ENCODE peak calls at places on chromosomes 2 and 18, in nine cellular contexts. B is KBM-7; J is cardiac fibroblast; C is neural progenitor cell; G is stimulated activated CD8-positive, alpha-beta memory T cell treated with anti-CD3 and anti-CD28 coated beads, Interleukin-4, amount 100 ng/mL, for 1 hour; A is aorta; V is activated naive CD4-positive, alpha-beta T cell treated with Interleukin-2 at 50 U/mL for 16 hours; R is HS-5; L is uterus. M is an unnamed sample.

GRCh38 chr2:240505946-240506345 is 51.8 kb downstream of the ANKMY1 start:
- DNase-seq in B (no peak), J (no peak), C (no peak), G (no peak), A (peak), V (no peak), R (no peak), L (no peak), M (no peak)

GRCh38 chr2:198296665-198297308 is 492.4 kb downstream of the PLCL1 start:
- DNase-seq in B (peak), J (peak), C (peak), G (peak), A (no peak), V (peak), R (no peak), L (peak), M (peak)

GRCh38 chr2:54470241-54470938 is 14.3 kb downstream of the SPTBN1 start:
- DNase-seq in B (no peak), J (peak), C (no peak), G (no peak), A (no peak), V (no peak), R (no peak), L (no peak), M (no peak)

GRCh38 chr2:120821446-120822160 is 85.9 kb downstream of the GLI2 start:
- DNase-seq in B (no peak), J (no peak), C (no peak), G (no peak), A (peak), V (no peak), R (no peak), L (no peak), M (no peak)

GRCh38 chr2:120760446-120761135 is 24.9 kb downstream of the GLI2 start:
- DNase-seq in B (no peak), J (no peak), C (no peak), G (no peak), A (peak), V (no peak), R (no peak), L (peak), M (no peak)

GRCh38 chr2:20400787-20401494 is 45.9 kb upstream of the RHOB start:
- DNase-seq in B (no peak), J (no peak), C (no peak), G (no peak), A (no peak), V (no peak), R (no peak), L (no peak), M (no peak)

GRCh38 chr2:143745060-143745459 is 615.8 kb downstream of the ARHGAP15 start:
- DNase-seq in B (no peak), J (no peak), C (no peak), G (no peak), A (no peak), V (no peak), R (no peak), L (no peak), M (no peak)

GRCh38 chr18:9753863-9754262 is 45.8 kb downstream of the RAB31 start:
- DNase-seq in B (no peak), J (peak), C (no peak), G (no peak), A (no peak), V (no peak), R (no peak), L (no peak), M (no peak)

GRCh38 chr2:64888591-64889309 is 100.4 kb upstream of the SLC1A4 start:
- DNase-seq in B (peak), J (peak), C (no peak), G (no peak), A (no peak), V (no peak), R (peak), L (no peak), M (peak)

GRCh38 chr2:111200333-111200879 is 79.7 kb downstream of the BCL2L11 start:
- DNase-seq in B (no peak), J (no peak), C (peak), G (no peak), A (no peak), V (no peak), R (no peak), L (no peak), M (no peak)

GRCh38 chr2:98809116-98809515 is 78.2 kb upstream of the MGAT4A start:
- DNase-seq in B (no peak), J (no peak), C (no peak), G (no peak), A (no peak), V (no peak), R (no peak), L (no peak), M (no peak)

GRCh38 chr18:31680836-31681568 is 3.4 kb downstream of the B4GALT6 start:
- DNase-seq in B (peak), J (peak), C (no peak), G (no peak), A (no peak), V (no peak), R (no peak), L (no peak), M (no peak)

GRCh38 chr18:57004366-57005121 is 142.3 kb upstream of the BOD1L2 start:
- DNase-seq in B (peak), J (peak), C (no peak), G (no peak), A (no peak), V (no peak), R (peak), L (no peak), M (no peak)

GRCh38 chr18:37667836-37668235 is 102.2 kb upstream of the CELF4 start:
- DNase-seq in B (no peak), J (no peak), C (no peak), G (no peak), A (no peak), V (no peak), R (no peak), L (no peak), M (no peak)

GRCh38 chr2:20067992-20068727 is 16.7 kb upstream of the LAPTM4A start:
- DNase-seq in B (no peak), J (peak), C (no peak), G (no peak), A (no peak), V (no peak), R (peak), L (no peak), M (no peak)

GRCh38 chr2:128372621-128373341 is 54.1 kb upstream of the HS6ST1 start:
- DNase-seq in B (no peak), J (no peak), C (no peak), G (no peak), A (peak), V (no peak), R (no peak), L (peak), M (no peak)

GRCh38 chr2:7083580-7084509 is 166.6 kb downstream of the RNF144A start:
- DNase-seq in B (peak), J (peak), C (peak), G (no peak), A (no peak), V (no peak), R (no peak), L (no peak), M (peak)

GRCh38 chr18:27921904-27922541 is 254.9 kb downstream of the CDH2 start:
- DNase-seq in B (no peak), J (peak), C (peak), G (no peak), A (peak), V (no peak), R (peak), L (no peak), M (no peak)

GRCh38 chr18:6764382-6764781 is 34.9 kb downstream of the ARHGAP28 start:
- DNase-seq in B (no peak), J (no peak), C (no peak), G (no peak), A (no peak), V (no peak), R (no peak), L (no peak), M (no peak)

GRCh38 chr18:48084041-48084757 is 153.7 kb upstream of the SMAD2 start:
- DNase-seq in B (no peak), J (no peak), C (no peak), G (no peak), A (peak), V (no peak), R (no peak), L (no peak), M (no peak)

GRCh38 chr2:46770622-46771021 is 145.0 kb downstream of the MCFD2 start:
- DNase-seq in B (no peak), J (peak), C (no peak), G (no peak), A (no peak), V (no peak), R (no peak), L (no peak), M (no peak)

GRCh38 chr18:77124452-77124922 is 8.1 kb downstream of the MBP start:
- DNase-seq in B (peak), J (no peak), C (no peak), G (no peak), A (no peak), V (peak), R (no peak), L (no peak), M (no peak)

GRCh38 chr2:45974056-45974455 is 322.6 kb downstream of the PRKCE start:
- DNase-seq in B (no peak), J (no peak), C (no peak), G (no peak), A (no peak), V (no peak), R (no peak), L (no peak), M (no peak)

GRCh38 chr2:240388471-240389301 is 46.8 kb upstream of the GPC1 start:
- DNase-seq in B (no peak), J (no peak), C (no peak), G (no peak), A (peak), V (no peak), R (no peak), L (no peak), M (no peak)

GRCh38 chr2:65033178-65033577 is 23.0 kb upstream of the CEP68 start:
- DNase-seq in B (peak), J (peak), C (no peak), G (no peak), A (no peak), V (no peak), R (no peak), L (no peak), M (no peak)

GRCh38 chr2:98165516-98166071 is 78.6 kb downstream of the VWA3B start:
- DNase-seq in B (no peak), J (no peak), C (no peak), G (no peak), A (no peak), V (no peak), R (no peak), L (no peak), M (no peak)